ENCODE peak calls at places on chromosomes 11 and 22, in nine cellular contexts. E, Y, U, C, V, Z, R, B and W are unnamed samples.

GRCh38 chr22:40183029-40183581 is 5.4 kb downstream of the TNRC6B start:
- DNase-seq in E (no peak), Y (no peak), U (peak), C (no peak), V (no peak), Z (no peak), R (no peak), B (peak), W (peak)

GRCh38 chr11:66264383-66264782 is 4.1 kb upstream of the RAB1B start:
- DNase-seq in E (no peak), Y (no peak), U (no peak), C (no peak), V (no peak), Z (peak), R (no peak), B (no peak), W (no peak)

GRCh38 chr11:92932023-92932422 is 37.4 kb upstream of the MTNR1B start:
- DNase-seq in E (no peak), Y (no peak), U (no peak), C (no peak), V (no peak), Z (no peak), R (no peak), B (no peak), W (no peak)

GRCh38 chr11:119937412-119937811 is 200.5 kb downstream of the TRIM29 start:
- DNase-seq in E (no peak), Y (no peak), U (no peak), C (no peak), V (no peak), Z (no peak), R (no peak), B (no peak), W (no peak)

GRCh38 chr22:36443198-36443770 is 38.2 kb downstream of the TXN2 start:
- DNase-seq in E (no peak), Y (no peak), U (no peak), C (no peak), V (no peak), Z (no peak), R (no peak), B (no peak), W (peak)

GRCh38 chr11:87256694-87257340 is 219.1 kb downstream of the TMEM135 start:
- DNase-seq in E (no peak), Y (no peak), U (no peak), C (no peak), V (no peak), Z (no peak), R (no peak), B (no peak), W (no peak)

GRCh38 chr11:94400839-94401772 is at the start of gene GPR83:
- DNase-seq in E (no peak), Y (no peak), U (no peak), C (no peak), V (no peak), Z (no peak), R (no peak), B (peak), W (no peak)

GRCh38 chr22:46088541-46089311 is 61.6 kb upstream of the PPARA start:
- DNase-seq in E (no peak), Y (no peak), U (peak), C (no peak), V (no peak), Z (peak), R (no peak), B (no peak), W (peak)

GRCh38 chr11:28727254-28727653 is 619.1 kb downstream of the METTL15 start:
- DNase-seq in E (no peak), Y (no peak), U (no peak), C (no peak), V (no peak), Z (no peak), R (no peak), B (no peak), W (no peak)

GRCh38 chr22:20904008-20904979 is 12.9 kb upstream of the CRKL start:
- DNase-seq in E (no peak), Y (no peak), U (peak), C (no peak), V (no peak), Z (no peak), R (no peak), B (no peak), W (peak)

GRCh38 chr22:44050766-44051747 is 27.0 kb downstream of the PARVB start:
- DNase-seq in E (no peak), Y (no peak), U (no peak), C (no peak), V (no peak), Z (no peak), R (no peak), B (no peak), W (no peak)

GRCh38 chr22:24975813-24976341 is 23.4 kb downstream of the KIAA1671 start:
- DNase-seq in E (no peak), Y (no peak), U (peak), C (no peak), V (no peak), Z (no peak), R (no peak), B (peak), W (no peak)

GRCh38 chr22:47158457-47158856 is 396.0 kb downstream of the TBC1D22A start:
- DNase-seq in E (no peak), Y (no peak), U (no peak), C (no peak), V (no peak), Z (peak), R (no peak), B (no peak), W (no peak)

GRCh38 chr11:3109921-3110706 is 52.9 kb upstream of the CARS1 start:
- DNase-seq in E (no peak), Y (no peak), U (peak), C (peak), V (peak), Z (peak), R (no peak), B (peak), W (peak)

GRCh38 chr11:78696177-78696576 is 121.5 kb upstream of the NARS2 start:
- DNase-seq in E (no peak), Y (no peak), U (no peak), C (no peak), V (no peak), Z (no peak), R (no peak), B (no peak), W (no peak)

GRCh38 chr11:126140932-126141291 is 70.5 kb downstream of the RPUSD4 start:
- DNase-seq in E (peak), Y (peak), U (peak), C (no peak), V (no peak), Z (peak), R (no peak), B (no peak), W (peak)

GRCh38 chr22:49099496-49100124 is 728.1 kb downstream of the BRD1 start:
- DNase-seq in E (no peak), Y (no peak), U (no peak), C (no peak), V (no peak), Z (peak), R (no peak), B (no peak), W (no peak)

GRCh38 chr11:105298630-105299029 is 159.1 kb upstream of the CARD18 start:
- DNase-seq in E (no peak), Y (no peak), U (peak), C (no peak), V (no peak), Z (no peak), R (no peak), B (no peak), W (peak)

GRCh38 chr11:73308003-73308962 is at the start of gene ARHGEF17:
- DNase-seq in E (peak), Y (no peak), U (peak), C (no peak), V (peak), Z (peak), R (no peak), B (peak), W (peak)

GRCh38 chr11:18936002-18936673 is 3.1 kb downstream of the MRGPRX1 start:
- DNase-seq in E (no peak), Y (no peak), U (no peak), C (no peak), V (no peak), Z (no peak), R (no peak), B (no peak), W (no peak)

GRCh38 chr22:22691716-22692701 is 47.6 kb downstream of the GGTLC2 start:
- DNase-seq in E (no peak), Y (no peak), U (peak), C (no peak), V (no peak), Z (no peak), R (no peak), B (no peak), W (peak)

GRCh38 chr11:35893796-35894475 is 49.9 kb upstream of the LDLRAD3 start:
- DNase-seq in E (no peak), Y (no peak), U (peak), C (no peak), V (no peak), Z (no peak), R (no peak), B (no peak), W (peak)

GRCh38 chr22:48099251-48099650 is 1336.8 kb downstream of the TBC1D22A start:
- DNase-seq in E (no peak), Y (no peak), U (no peak), C (no peak), V (no peak), Z (peak), R (no peak), B (no peak), W (no peak)

GRCh38 chr11:77126861-77127673 is 979 bp upstream of the MYO7A start:
- DNase-seq in E (peak), Y (peak), U (peak), C (peak), V (peak), Z (peak), R (peak), B (peak), W (peak)

GRCh38 chr11:126423154-126423553 is 67.7 kb downstream of the ST3GAL4 start:
- DNase-seq in E (no peak), Y (no peak), U (no peak), C (no peak), V (no peak), Z (no peak), R (no peak), B (no peak), W (no peak)